ENCODE peak calls at places on chromosomes 6 and 20, in five cellular contexts. B is NCI-H524 treated with DMSO at 0.1 percent for 48 hours; F is fibroblast of villous mesenchyme; D is stimulated activated CD4-positive, alpha-beta T cell treated with anti-CD3 and anti-CD28 coated beads, Interleukin-12 subunit alpha, Interleukin-12 subunit beta, amount 100 ng/mL, for 48 hours; S is stimulated activated naive CD8-positive, alpha-beta T cell treated with anti-CD3 and anti-CD28 coated beads, Interleukin-15, Interleukin-2, amounts not matched to agents 100 U/mL and 50 U/mL, for 24 hours. J is an unnamed sample.

GRCh38 chr20:35506872-35507638 is 22.4 kb downstream of the C20orf173 start:
- DNase-seq in B (no peak), F (peak), D (no peak), S (no peak), J (peak)

GRCh38 chr6:133730881-133731280 is 158.0 kb upstream of the TCF21 start:
- DNase-seq in B (peak), F (peak), D (no peak), S (no peak), J (no peak)

GRCh38 chr6:132131777-132132176 is 180.6 kb upstream of the CCN2 start:
- DNase-seq in B (peak), F (peak), D (no peak), S (no peak), J (no peak)

GRCh38 chr6:37324131-37325033 is 29.4 kb upstream of the RNF8 start:
- DNase-seq in B (no peak), F (no peak), D (peak), S (peak), J (no peak)

GRCh38 chr6:129046526-129046925 is 163.6 kb downstream of the LAMA2 start:
- DNase-seq in B (no peak), F (no peak), D (no peak), S (no peak), J (no peak)

GRCh38 chr6:16684896-16685554 is 76.2 kb downstream of the ATXN1 start:
- DNase-seq in B (no peak), F (no peak), D (peak), S (peak), J (peak)

GRCh38 chr20:6714202-6714800 is 53.2 kb upstream of the BMP2 start:
- DNase-seq in B (no peak), F (no peak), D (no peak), S (no peak), J (no peak)

GRCh38 chr20:4787825-4788224 is 66.1 kb downstream of the PRND start:
- DNase-seq in B (no peak), F (no peak), D (no peak), S (no peak), J (no peak)

GRCh38 chr20:62355527-62356142 is 11.5 kb downstream of the LAMA5 start:
- DNase-seq in B (peak), F (no peak), D (no peak), S (no peak), J (no peak)

GRCh38 chr20:32559753-32560380 is 25.3 kb downstream of the NOL4L start:
- DNase-seq in B (no peak), F (no peak), D (no peak), S (no peak), J (no peak)

GRCh38 chr6:125855783-125856182 is 65.0 kb downstream of the NCOA7 start:
- DNase-seq in B (no peak), F (no peak), D (no peak), S (no peak), J (no peak)

GRCh38 chr6:38701551-38701950 is 1.4 kb downstream of the GLO1 start:
- DNase-seq in B (no peak), F (no peak), D (no peak), S (no peak), J (no peak)

GRCh38 chr20:14919473-14920157 is 582.2 kb upstream of the FLRT3 start:
- DNase-seq in B (no peak), F (no peak), D (no peak), S (no peak), J (no peak)

GRCh38 chr6:12845224-12846004 is 128.8 kb downstream of the PHACTR1 start:
- DNase-seq in B (no peak), F (no peak), D (no peak), S (no peak), J (no peak)

GRCh38 chr20:23106271-23106851 is 20.2 kb upstream of the CD93 start:
- DNase-seq in B (no peak), F (no peak), D (no peak), S (no peak), J (no peak)

GRCh38 chr6:107488875-107489635 is 862 bp upstream of the SOBP start:
- DNase-seq in B (peak), F (peak), D (no peak), S (peak), J (peak)

GRCh38 chr6:142187209-142187608 is 40.1 kb downstream of the VTA1 start:
- DNase-seq in B (no peak), F (peak), D (no peak), S (no peak), J (no peak)

GRCh38 chr6:113539202-113539601 is 317.9 kb upstream of the MARCKS start:
- DNase-seq in B (no peak), F (peak), D (no peak), S (no peak), J (no peak)

GRCh38 chr20:36284751-36285150 is 21.4 kb upstream of the DLGAP4 start:
- DNase-seq in B (no peak), F (no peak), D (no peak), S (no peak), J (no peak)

GRCh38 chr20:64104667-64105451 is 2.5 kb downstream of the NPBWR2 start:
- DNase-seq in B (no peak), F (no peak), D (no peak), S (peak), J (no peak)

GRCh38 chr20:25987073-25987927 is 290.6 kb upstream of the ZNF337 start:
- DNase-seq in B (peak), F (peak), D (peak), S (peak), J (peak)

GRCh38 chr6:163579880-163580295 is 165.4 kb downstream of the QKI start:
- DNase-seq in B (no peak), F (peak), D (no peak), S (no peak), J (no peak)

GRCh38 chr6:45714795-45715507 is 300.7 kb downstream of the CLIC5 start:
- DNase-seq in B (no peak), F (peak), D (peak), S (no peak), J (peak)

GRCh38 chr6:51528556-51528955 is 558.9 kb downstream of the PKHD1 start:
- DNase-seq in B (no peak), F (no peak), D (no peak), S (no peak), J (no peak)

GRCh38 chr20:3800878-3801260 is 4.8 kb downstream of the CDC25B start:
- DNase-seq in B (no peak), F (no peak), D (no peak), S (no peak), J (no peak)

GRCh38 chr6:15969236-15969778 is 159.6 kb upstream of the MYLIP start:
- DNase-seq in B (no peak), F (no peak), D (no peak), S (no peak), J (no peak)

GRCh38 chr6:116218172-116218633 is 35.7 kb downstream of the TSPYL4 start:
- DNase-seq in B (no peak), F (peak), D (no peak), S (no peak), J (no peak)

GRCh38 chr6:86782328-86782727 is 155.0 kb upstream of the HTR1E start:
- DNase-seq in B (no peak), F (no peak), D (no peak), S (no peak), J (no peak)

GRCh38 chr20:18907353-18907752 is 93.8 kb downstream of the SCP2D1 start:
- DNase-seq in B (no peak), F (no peak), D (no peak), S (no peak), J (no peak)

J was measured in activated CD8-positive, alpha-beta T cell treated with anti-CD3 and anti-CD28 coated beads, Interleukin-2, amount 10 ng/mL, durations not matched to agents 7 days and 5 days.